ENCODE peak calls at places on chromosomes 11 and 22, in four cellular contexts. X is stomach, P is colonic mucosa, Z is uterus. S is an unnamed sample.

GRCh38 chr11:134469627-134470026 is 57.6 kb upstream of the B3GAT1 start:
- DNase-seq in P (no peak), X (no peak), Z (no peak), S (no peak)

GRCh38 chr22:29004647-29005371 is 56.8 kb downstream of the C22orf31 start:
- DNase-seq in Z (peak), P (peak), X (peak), S (no peak)

GRCh38 chr11:91966368-91966767 is 258.2 kb upstream of the FAT3 start:
- DNase-seq in P (no peak), X (no peak), Z (no peak), S (no peak)

GRCh38 chr22:17792289-17792688 is 18.0 kb upstream of the BID start:
- DNase-seq in X (no peak), P (no peak), Z (no peak), S (no peak)

GRCh38 chr11:101127699-101128570 is 1.7 kb downstream of the PGR start:
- DNase-seq in Z (peak), X (peak), P (peak), S (no peak)

GRCh38 chr11:44608654-44609027 is 43.2 kb downstream of the CD82 start:
- DNase-seq in Z (no peak), X (no peak), P (no peak), S (no peak)

GRCh38 chr11:443542-444199 is 1.9 kb upstream of the ANO9 start:
- DNase-seq in P (peak), Z (no peak), X (no peak), S (no peak)

GRCh38 chr22:49141761-49142160 is 685.9 kb downstream of the BRD1 start:
- DNase-seq in X (no peak), P (no peak), Z (no peak), S (no peak)

GRCh38 chr11:81010631-81011030 is 1569.8 kb upstream of the TENM4 start:
- DNase-seq in Z (no peak), P (no peak), X (no peak), S (no peak)

GRCh38 chr22:24437091-24437490 is 9.7 kb downstream of the ADORA2A start:
- DNase-seq in Z (no peak), X (no peak), P (no peak), S (no peak)

GRCh38 chr11:61581030-61581928 is at the start of gene SYT7:
- DNase-seq in Z (peak), X (peak), P (peak), S (peak)

GRCh38 chr22:50184004-50184461 is 1.7 kb upstream of the TRABD start:
- DNase-seq in X (peak), Z (peak), P (peak), S (no peak)

GRCh38 chr11:109035261-109035660 is 370.4 kb downstream of the DDX10 start:
- DNase-seq in X (no peak), Z (no peak), P (no peak), S (no peak)

GRCh38 chr11:27234043-27234668 is 128.9 kb downstream of the CCDC34 start:
- DNase-seq in X (no peak), Z (peak), P (peak), S (no peak)
- TF ChIP-seq CTCF in X (no peak), Z (peak), P (no peak), S (no peak)

DNA sequence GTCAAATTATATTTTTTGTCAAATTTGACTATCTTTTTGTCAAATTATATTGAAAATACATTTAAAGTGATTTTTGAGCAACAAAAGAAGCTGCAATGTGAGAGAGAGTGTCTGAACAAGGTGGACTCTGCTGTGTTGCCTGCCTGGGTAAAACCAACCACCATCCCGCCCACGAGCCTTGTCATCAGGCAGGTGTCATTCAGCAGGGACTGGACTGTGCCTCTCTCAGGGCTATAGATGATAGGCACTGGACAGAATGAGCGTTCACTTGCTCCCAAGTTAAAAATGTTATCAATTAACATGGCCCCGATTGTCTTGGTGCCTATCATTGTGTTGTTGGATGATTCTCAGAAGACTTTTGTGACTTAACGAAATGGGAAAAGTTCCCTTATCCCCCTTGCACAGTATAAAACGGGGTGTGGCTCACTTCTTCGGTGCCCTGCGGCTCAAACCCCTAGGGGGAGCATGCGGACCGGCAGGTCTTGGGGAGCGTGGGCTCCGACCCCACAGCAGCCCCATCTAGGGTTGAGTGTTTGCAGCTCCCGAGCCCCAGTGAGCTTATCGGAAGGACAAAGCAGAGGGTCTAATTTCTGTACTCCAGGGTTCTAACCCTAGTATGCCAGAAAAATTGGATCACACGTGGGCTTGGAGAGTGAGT is 1.7 kb downstream of the APOL5 start:
- DNase-seq in X (no peak), Z (no peak), P (no peak), S (no peak)
- TF ChIP-seq CTCF in X (no peak), Z (no peak), P (no peak), S (no peak)

DNA sequence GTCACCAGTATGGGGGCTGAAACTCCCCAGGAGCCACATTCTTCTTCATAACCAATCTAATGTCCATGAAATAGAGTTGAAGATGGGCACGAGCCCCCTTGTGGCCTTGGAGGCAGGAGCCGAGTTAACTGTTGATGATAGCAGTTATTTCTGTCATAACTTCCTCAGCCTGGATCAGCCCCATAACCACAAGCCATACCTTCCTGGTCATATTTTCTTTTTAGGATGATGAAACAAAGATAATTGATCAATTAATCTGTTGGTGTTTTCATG is 65.0 kb upstream of the TTC12 start:
- DNase-seq in P (no peak), X (no peak), Z (no peak), S (no peak)
- TF ChIP-seq CTCF in P (no peak), X (no peak), Z (peak), S (peak)

GRCh38 chr11:9662273-9662672 is 1.6 kb upstream of the SWAP70 start:
- DNase-seq in P (no peak), Z (no peak), X (no peak), S (no peak)

GRCh38 chr11:9664276-9665171 is 647 bp downstream of the SWAP70 start:
- DNase-seq in Z (peak), P (peak), X (peak), S (no peak)

GRCh38 chr11:9665749-9666148 is 1.9 kb downstream of the SWAP70 start:
- DNase-seq in X (no peak), Z (no peak), P (no peak), S (no peak)

GRCh38 chr11:9660886-9661285 is 3.0 kb upstream of the SWAP70 start:
- DNase-seq in Z (no peak), P (no peak), X (no peak), S (no peak)

DNA sequence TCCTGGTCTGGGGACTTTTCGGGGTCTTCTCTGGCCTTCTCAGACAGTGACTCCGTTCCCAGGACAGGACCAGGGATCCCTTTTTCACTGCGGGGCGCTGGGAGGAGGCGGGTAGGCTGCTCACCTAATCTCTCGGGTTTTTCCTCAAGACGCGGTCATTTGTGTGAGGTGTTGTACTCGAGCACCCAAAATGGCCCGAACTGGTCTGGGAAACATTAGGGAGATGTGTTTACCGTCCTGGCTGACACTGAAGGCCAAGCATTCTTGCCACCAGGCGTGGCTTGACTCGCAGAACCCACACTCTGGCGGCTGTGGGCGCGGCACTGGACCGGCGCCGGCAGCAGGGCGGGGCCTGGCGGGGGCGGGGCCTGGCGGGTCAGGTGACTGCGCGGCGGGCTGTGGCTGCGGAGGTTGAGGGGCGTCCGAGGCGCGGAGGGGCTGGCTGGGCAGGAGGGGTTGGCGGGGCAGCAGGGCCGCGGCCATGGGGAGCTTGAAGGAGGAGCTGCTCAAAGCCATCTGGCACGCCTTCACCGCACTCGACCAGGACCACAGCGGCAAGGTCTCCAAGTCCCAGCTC is at the start of gene SWAP70:
- DNase-seq in Z (peak), P (peak), X (peak), S (peak)
- TF ChIP-seq CTCF in Z (peak), P (peak), X (peak), S (no peak)

GRCh38 chr11:1483445-1483961 is 3.1 kb downstream of the MOB2 start:
- DNase-seq in P (no peak), Z (peak), X (no peak), S (no peak)

GRCh38 chr11:1484061-1484671 is 2.4 kb downstream of the MOB2 start:
- DNase-seq in P (no peak), X (no peak), Z (peak), S (no peak)

GRCh38 chr11:1481483-1481825 is 5.1 kb downstream of the MOB2 start:
- DNase-seq in Z (peak), X (no peak), P (no peak), S (no peak)

GRCh38 chr11:1481861-1482441 is 4.6 kb downstream of the MOB2 start:
- DNase-seq in P (no peak), X (no peak), Z (peak), S (no peak)

DNA sequence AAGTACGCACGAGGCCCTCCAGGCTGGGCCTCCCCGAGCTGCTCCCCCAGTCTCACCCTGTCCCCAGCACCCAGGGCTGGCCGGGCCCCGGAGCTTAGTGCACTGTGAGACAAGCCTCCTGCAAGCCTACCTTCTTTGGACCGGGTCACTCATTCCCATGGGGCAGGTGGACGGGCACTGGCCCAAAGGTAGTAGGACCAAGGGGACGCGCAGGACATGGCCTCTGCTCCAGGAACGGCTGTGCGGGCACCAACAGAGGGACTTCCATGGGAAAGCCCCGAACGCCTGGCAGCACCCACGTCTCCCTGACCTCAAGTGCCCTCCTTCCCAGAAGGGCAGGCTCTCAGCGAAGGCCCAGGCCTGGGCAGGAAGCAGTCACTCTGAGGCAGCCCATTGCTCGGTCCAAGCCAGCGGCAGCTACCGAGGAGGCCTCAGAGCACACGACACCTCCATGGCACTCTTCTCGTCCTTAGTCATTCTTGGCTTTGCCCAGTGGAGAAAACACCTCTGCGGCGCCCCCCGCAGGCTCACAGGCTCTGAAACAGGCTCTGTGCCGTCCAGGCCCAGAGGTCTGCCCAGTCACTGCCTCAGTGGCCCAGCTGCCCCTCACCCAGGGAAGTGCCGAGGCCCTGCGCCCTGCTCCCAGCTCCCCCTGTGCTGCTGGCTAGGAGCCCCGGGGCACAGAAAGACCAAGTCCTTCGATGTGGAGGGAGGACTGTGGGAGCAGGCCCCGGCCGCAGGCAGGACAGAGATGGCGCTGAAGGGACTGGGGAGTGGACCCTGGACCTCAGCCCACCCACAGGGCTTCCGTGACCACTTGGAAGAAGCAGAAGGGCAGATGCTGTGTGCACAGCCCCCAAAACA is 3.8 kb downstream of the MOB2 start:
- DNase-seq in X (peak), Z (peak), P (no peak), S (no peak)
- TF ChIP-seq CTCF in X (no peak), Z (no peak), P (no peak), S (no peak)

GRCh38 chr11:95148421-95148820 is 58.8 kb downstream of the ENDOD1 start:
- DNase-seq in X (no peak), P (no peak), Z (no peak), S (no peak)

GRCh38 chr11:95149659-95150294 is 60.1 kb downstream of the ENDOD1 start:
- DNase-seq in X (peak), P (peak), Z (no peak), S (no peak)

GRCh38 chr11:95148938-95149337 is 59.3 kb downstream of the ENDOD1 start:
- DNase-seq in P (no peak), Z (no peak), X (no peak), S (no peak)

GRCh38 chr11:95152878-95153856 is 63.5 kb downstream of the ENDOD1 start:
- DNase-seq in X (no peak), P (no peak), Z (no peak), S (no peak)

DNA sequence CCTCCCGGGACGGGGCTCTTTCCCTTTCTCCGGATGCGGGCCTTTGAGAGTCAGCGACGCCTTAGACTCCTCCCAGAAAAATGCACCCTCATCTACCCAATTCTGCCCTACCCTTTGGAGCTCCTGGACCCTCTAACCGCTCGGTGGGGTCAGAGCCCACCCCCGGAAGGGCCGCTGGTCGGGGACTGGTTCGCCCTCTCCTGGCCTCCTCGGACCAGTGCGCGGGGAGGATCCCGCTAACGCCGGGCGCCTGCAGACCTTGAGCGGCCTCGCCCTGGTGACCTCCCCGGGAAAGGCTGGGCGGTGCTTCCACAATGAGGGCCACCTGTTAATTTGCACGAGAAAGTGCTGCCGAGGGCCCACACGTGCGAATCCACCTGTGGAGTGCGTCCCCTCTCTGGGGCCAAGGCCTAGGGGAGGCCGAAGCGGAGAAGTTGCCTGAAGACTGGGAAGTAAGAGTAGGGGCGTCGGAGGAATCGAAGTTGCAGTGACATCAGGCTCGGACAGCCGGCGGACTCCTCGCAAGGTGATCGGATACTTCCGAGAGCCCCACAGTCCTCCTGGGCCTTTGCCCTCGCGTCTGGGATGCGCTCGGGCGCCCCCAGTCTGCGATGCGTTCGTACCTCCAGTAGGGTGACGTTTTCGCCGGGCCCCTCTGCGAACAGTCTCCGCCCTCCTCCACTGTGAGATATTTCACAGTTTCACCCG is 61.5 kb downstream of the ENDOD1 start:
- DNase-seq in P (peak), X (peak), Z (peak), S (peak)
- TF ChIP-seq CTCF in P (peak), X (peak), Z (peak), S (peak)

GRCh38 chr11:102470257-102470656 is 17.7 kb upstream of the TMEM123 start:
- DNase-seq in Z (no peak), P (no peak), X (no peak), S (no peak)

GRCh38 chr11:102469196-102469821 is 16.7 kb upstream of the TMEM123 start:
- DNase-seq in P (no peak), X (no peak), Z (peak), S (no peak)

GRCh38 chr11:102473543-102473942 is 21.0 kb upstream of the TMEM123 start:
- DNase-seq in Z (no peak), P (peak), X (peak), S (no peak)

GRCh38 chr11:102471474-102471873 is 18.9 kb upstream of the TMEM123 start:
- DNase-seq in P (no peak), X (no peak), Z (no peak), S (no peak)

GRCh38 chr11:102472127-102472526 is 19.6 kb upstream of the TMEM123 start:
- DNase-seq in P (no peak), Z (no peak), X (no peak), S (no peak)
- TF ChIP-seq CTCF in P (no peak), Z (no peak), X (no peak), S (no peak)

DNA sequence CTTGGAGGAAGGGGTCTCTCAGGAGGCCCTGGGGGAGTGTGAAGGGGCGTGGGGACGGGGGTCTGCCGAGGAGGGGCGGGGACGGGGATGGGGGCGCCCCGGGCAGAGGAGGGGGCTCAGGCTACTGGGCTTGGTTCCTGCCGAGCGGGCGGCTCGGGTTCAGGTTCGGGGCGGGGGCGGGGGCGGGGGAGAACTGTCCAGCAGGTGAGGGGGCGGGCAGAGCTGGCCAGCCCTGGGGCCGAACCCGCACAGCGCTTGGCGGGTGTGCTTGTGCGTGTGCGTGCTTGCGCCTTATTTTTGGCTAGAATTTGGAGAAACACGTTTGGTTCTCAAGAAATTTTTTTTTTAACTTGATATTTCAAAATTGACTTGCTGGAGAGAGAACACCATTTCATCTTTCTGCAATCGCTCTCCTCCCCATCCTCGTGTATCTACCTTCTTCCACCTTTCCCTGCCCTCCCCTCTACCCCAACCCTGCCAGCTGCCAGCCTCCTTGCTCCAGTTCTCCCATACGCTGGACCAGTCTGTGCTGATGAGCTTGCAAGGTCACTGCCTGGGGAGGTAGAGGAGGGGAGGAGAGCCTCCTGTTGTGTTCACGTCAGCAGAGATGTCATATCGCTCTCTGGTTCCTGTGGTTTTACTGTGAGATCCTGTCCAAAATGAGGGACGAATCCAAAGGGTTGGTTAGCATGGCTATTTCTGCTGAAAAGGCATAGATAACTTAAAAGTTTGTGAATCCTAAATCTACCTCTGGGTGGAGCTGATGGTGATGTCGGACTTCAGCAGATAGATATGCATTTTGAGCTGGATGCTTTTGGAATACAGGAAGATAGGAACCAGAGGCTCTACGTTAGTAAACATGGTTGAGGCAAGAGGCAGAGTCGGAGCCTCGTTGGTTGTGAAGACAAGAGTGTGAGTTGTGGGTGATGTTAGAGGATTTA is 668 bp downstream of the MADD start:
- DNase-seq in P (peak), Z (no peak), X (no peak), S (peak)
- TF ChIP-seq CTCF in P (no peak), Z (no peak), X (no peak), S (peak)

DNA sequence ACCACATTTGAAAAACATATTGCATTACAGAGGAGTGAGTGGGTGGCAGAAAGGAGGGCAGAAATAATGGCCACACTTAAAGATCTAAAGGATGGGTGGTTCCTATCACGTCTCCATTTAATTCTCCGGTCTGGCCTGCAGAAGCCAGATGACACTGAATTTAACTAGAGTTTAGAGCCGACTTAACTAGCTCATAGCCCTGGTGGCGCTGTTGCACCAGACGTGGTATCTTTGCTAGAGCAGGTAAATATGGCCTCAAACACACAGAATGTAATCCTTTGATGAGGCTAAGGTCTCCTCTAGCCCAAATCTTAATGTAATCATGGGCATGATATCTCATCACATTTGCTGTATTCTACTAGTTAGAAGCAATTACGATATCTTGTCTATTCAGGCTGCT is 51.5 kb upstream of the GAL start:
- DNase-seq in P (peak), Z (no peak), X (peak), S (peak)
- TF ChIP-seq CTCF in P (peak), Z (no peak), X (no peak), S (peak)

GRCh38 chr11:125455851-125456250 is 40.2 kb downstream of the FEZ1 start:
- DNase-seq in P (no peak), Z (no peak), X (no peak), S (no peak)

GRCh38 chr11:125451400-125452124 is 44.5 kb downstream of the FEZ1 start:
- DNase-seq in X (peak), P (peak), Z (no peak), S (no peak)

GRCh38 chr11:125452125-125452470 is 44.0 kb downstream of the FEZ1 start:
- DNase-seq in Z (no peak), X (no peak), P (no peak), S (no peak)

GRCh38 chr11:125457814-125458343 is 38.2 kb downstream of the FEZ1 start:
- DNase-seq in P (peak), X (no peak), Z (peak), S (no peak)

GRCh38 chr11:125454047-125454446 is 42.0 kb downstream of the FEZ1 start:
- DNase-seq in Z (no peak), X (no peak), P (no peak), S (no peak)
- TF ChIP-seq CTCF in Z (no peak), X (no peak), P (no peak), S (no peak)

S was measured in LNCaP clone FGC.